ENCODE peak calls at places on chromosome 7, in six cellular contexts. One of them, this sample, is unnamed. For H3K36me3, the result is how much of the 10 kb centered on the place peaks cover.

GRCh38 chr7:100166966-100167911 is 1.2 kb downstream of the GAL3ST4 start:
- DNase-seq in suprapubic skin: no peak
- DNase-seq in CD8-positive, alpha-beta memory T cell: no peak
- DNase-seq in CD8-positive, alpha-beta T cell: no peak
- DNase-seq in mesendoderm: peak
- DNase-seq in aorta: peak
- DNase-seq in this sample: no peak

GRCh38 chr7:70271617-70272081 is 673.4 kb downstream of the AUTS2 start:
- DNase-seq in suprapubic skin: no peak
- DNase-seq in CD8-positive, alpha-beta memory T cell: no peak
- DNase-seq in CD8-positive, alpha-beta T cell: no peak
- DNase-seq in mesendoderm: no peak
- DNase-seq in aorta: no peak
- DNase-seq in this sample: no peak

GRCh38 chr7:133364959-133365680 is 112.2 kb downstream of the EXOC4 start:
- DNase-seq in suprapubic skin: no peak
- DNase-seq in CD8-positive, alpha-beta memory T cell: no peak
- DNase-seq in CD8-positive, alpha-beta T cell: no peak
- DNase-seq in mesendoderm: no peak
- DNase-seq in aorta: no peak
- DNase-seq in this sample: no peak

GRCh38 chr7:142441074-142441403 is 183.2 kb upstream of the PRSS58 start:
- DNase-seq in suprapubic skin: no peak
- DNase-seq in CD8-positive, alpha-beta memory T cell: no peak
- DNase-seq in CD8-positive, alpha-beta T cell: no peak
- DNase-seq in mesendoderm: peak
- DNase-seq in aorta: no peak
- DNase-seq in this sample: no peak

GRCh38 chr7:113087278-113087998 is 811 bp upstream of the GPR85 start:
- DNase-seq in suprapubic skin: no peak
- DNase-seq in CD8-positive, alpha-beta memory T cell: no peak
- DNase-seq in CD8-positive, alpha-beta T cell: no peak
- DNase-seq in mesendoderm: peak
- DNase-seq in aorta: no peak
- DNase-seq in this sample: no peak

GRCh38 chr7:99375070-99375807 is 709 bp downstream of the ARPC1B start:
- DNase-seq in suprapubic skin: peak
- DNase-seq in CD8-positive, alpha-beta memory T cell: peak
- DNase-seq in CD8-positive, alpha-beta T cell: peak
- DNase-seq in mesendoderm: peak
- DNase-seq in aorta: peak
- DNase-seq in this sample: no peak

GRCh38 chr7:111835066-111835465 is 272.8 kb upstream of the IMMP2L start:
- DNase-seq in suprapubic skin: no peak
- DNase-seq in CD8-positive, alpha-beta memory T cell: no peak
- DNase-seq in CD8-positive, alpha-beta T cell: no peak
- DNase-seq in mesendoderm: peak
- DNase-seq in aorta: no peak
- DNase-seq in this sample: no peak

GRCh38 chr7:99780588-99780987 is 3.4 kb downstream of the CYP3A4 start:
- DNase-seq in suprapubic skin: no peak
- DNase-seq in CD8-positive, alpha-beta memory T cell: no peak
- DNase-seq in CD8-positive, alpha-beta T cell: no peak
- DNase-seq in mesendoderm: no peak
- DNase-seq in aorta: no peak
- DNase-seq in this sample: no peak

GRCh38 chr7:142776206-142776844 is 5.6 kb downstream of the PRSS2 start:
- DNase-seq in suprapubic skin: no peak
- DNase-seq in CD8-positive, alpha-beta memory T cell: no peak
- DNase-seq in CD8-positive, alpha-beta T cell: no peak
- DNase-seq in mesendoderm: no peak
- DNase-seq in aorta: no peak
- DNase-seq in this sample: no peak

GRCh38 chr7:124432009-124432578 is 333.5 kb downstream of the GPR37 start:
- DNase-seq in suprapubic skin: no peak
- DNase-seq in CD8-positive, alpha-beta memory T cell: no peak
- DNase-seq in CD8-positive, alpha-beta T cell: no peak
- DNase-seq in mesendoderm: no peak
- DNase-seq in aorta: no peak
- DNase-seq in this sample: no peak

GRCh38 chr7:37285701-37286475 is 162.8 kb downstream of the ELMO1 start:
- DNase-seq in suprapubic skin: no peak
- DNase-seq in CD8-positive, alpha-beta memory T cell: no peak
- DNase-seq in CD8-positive, alpha-beta T cell: no peak
- DNase-seq in mesendoderm: peak
- DNase-seq in aorta: no peak
- DNase-seq in this sample: no peak

GRCh38 chr7:92763636-92764423 is 72.5 kb downstream of the CDK6 start:
- DNase-seq in suprapubic skin: no peak
- DNase-seq in CD8-positive, alpha-beta memory T cell: no peak
- DNase-seq in CD8-positive, alpha-beta T cell: no peak
- DNase-seq in mesendoderm: peak
- DNase-seq in aorta: no peak
- DNase-seq in this sample: peak

GRCh38 chr7:11831727-11832495 is at the start of gene THSD7A:
- DNase-seq in suprapubic skin: no peak
- DNase-seq in CD8-positive, alpha-beta memory T cell: no peak
- DNase-seq in CD8-positive, alpha-beta T cell: no peak
- DNase-seq in mesendoderm: peak
- DNase-seq in aorta: peak
- DNase-seq in this sample: no peak

GRCh38 chr7:80145780-80146422 is 11.3 kb downstream of the GNAI1 start:
- DNase-seq in suprapubic skin: no peak
- DNase-seq in CD8-positive, alpha-beta memory T cell: no peak
- DNase-seq in CD8-positive, alpha-beta T cell: no peak
- DNase-seq in mesendoderm: peak
- DNase-seq in aorta: no peak
- DNase-seq in this sample: no peak

GRCh38 chr7:82567841-82568240 is 124.3 kb upstream of the CACNA2D1 start:
- DNase-seq in suprapubic skin: no peak
- DNase-seq in CD8-positive, alpha-beta memory T cell: no peak
- DNase-seq in CD8-positive, alpha-beta T cell: no peak
- DNase-seq in mesendoderm: no peak
- DNase-seq in aorta: no peak
- DNase-seq in this sample: no peak

DNA sequence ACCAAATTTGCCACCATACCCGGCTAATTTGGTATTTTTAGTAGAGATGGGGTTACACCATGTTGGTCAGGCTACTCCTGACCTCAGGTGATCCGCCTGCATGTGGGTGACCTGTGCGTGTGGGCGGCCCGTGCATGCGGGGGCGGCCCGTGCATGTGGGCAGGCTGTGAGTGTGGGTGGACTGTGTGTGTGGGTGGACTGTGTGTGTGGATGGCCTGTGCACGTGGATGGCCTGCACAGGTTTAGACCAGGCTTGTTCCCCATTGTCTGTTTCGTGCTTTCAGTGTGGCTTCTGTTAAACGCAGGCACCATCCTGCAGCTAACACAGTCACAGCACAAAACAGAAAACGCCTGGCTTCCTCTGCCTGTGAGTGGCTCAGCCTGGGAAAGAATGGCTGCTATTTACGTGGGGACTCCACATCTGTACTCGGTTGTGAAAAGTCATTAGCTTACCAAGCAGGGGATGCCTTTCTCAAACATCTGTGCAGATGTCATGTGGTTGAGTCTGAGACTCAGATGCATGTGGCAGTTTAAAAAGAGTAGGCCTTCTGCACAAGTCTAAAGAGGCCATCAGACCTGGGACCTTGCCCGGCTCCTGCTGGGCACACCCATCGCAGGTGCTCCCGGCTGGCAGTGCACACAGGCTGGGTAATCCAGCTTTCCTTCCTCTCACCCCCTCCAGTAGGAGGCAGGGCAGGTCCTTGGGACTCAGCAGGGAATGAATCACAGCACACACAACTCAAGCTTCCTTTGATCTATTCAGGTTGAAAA is 91.6 kb downstream of the COBL start:
- DNase-seq in suprapubic skin: no peak
- DNase-seq in CD8-positive, alpha-beta memory T cell: no peak
- DNase-seq in CD8-positive, alpha-beta T cell: no peak
- DNase-seq in mesendoderm: peak
- DNase-seq in aorta: no peak
- DNase-seq in this sample: no peak
- H3K27ac ChIP-seq in suprapubic skin: peak
- H3K27ac ChIP-seq in CD8-positive, alpha-beta memory T cell: no peak
- H3K27ac ChIP-seq in CD8-positive, alpha-beta T cell: no peak
- H3K27ac ChIP-seq in mesendoderm: no peak
- H3K27ac ChIP-seq in aorta: no peak
- H3K27ac ChIP-seq in this sample: no peak

GRCh38 chr7:2775376-2775775 is 68.7 kb downstream of the GNA12 start:
- DNase-seq in suprapubic skin: no peak
- DNase-seq in CD8-positive, alpha-beta memory T cell: no peak
- DNase-seq in CD8-positive, alpha-beta T cell: no peak
- DNase-seq in mesendoderm: no peak
- DNase-seq in aorta: no peak
- DNase-seq in this sample: no peak
- H3K36me3 ChIP-seq in suprapubic skin: under half
- H3K36me3 ChIP-seq in CD8-positive, alpha-beta memory T cell: under half
- H3K36me3 ChIP-seq in CD8-positive, alpha-beta T cell: under half
- H3K36me3 ChIP-seq in mesendoderm: under half
- H3K36me3 ChIP-seq in aorta: under half
- H3K36me3 ChIP-seq in this sample: under half

GRCh38 chr7:17044868-17045267 is 163.1 kb upstream of the AGR3 start:
- DNase-seq in suprapubic skin: no peak
- DNase-seq in CD8-positive, alpha-beta memory T cell: no peak
- DNase-seq in CD8-positive, alpha-beta T cell: no peak
- DNase-seq in mesendoderm: no peak
- DNase-seq in aorta: no peak
- DNase-seq in this sample: no peak

GRCh38 chr7:17041324-17041723 is 159.5 kb upstream of the AGR3 start:
- DNase-seq in suprapubic skin: no peak
- DNase-seq in CD8-positive, alpha-beta memory T cell: no peak
- DNase-seq in CD8-positive, alpha-beta T cell: no peak
- DNase-seq in mesendoderm: peak
- DNase-seq in aorta: no peak
- DNase-seq in this sample: no peak

GRCh38 chr7:17042211-17042610 is 160.4 kb upstream of the AGR3 start:
- DNase-seq in suprapubic skin: no peak
- DNase-seq in CD8-positive, alpha-beta memory T cell: no peak
- DNase-seq in CD8-positive, alpha-beta T cell: no peak
- DNase-seq in mesendoderm: no peak
- DNase-seq in aorta: no peak
- DNase-seq in this sample: no peak

GRCh38 chr7:17044396-17044795 is 162.6 kb upstream of the AGR3 start:
- DNase-seq in suprapubic skin: no peak
- DNase-seq in CD8-positive, alpha-beta memory T cell: no peak
- DNase-seq in CD8-positive, alpha-beta T cell: no peak
- DNase-seq in mesendoderm: peak
- DNase-seq in aorta: no peak
- DNase-seq in this sample: no peak

DNA sequence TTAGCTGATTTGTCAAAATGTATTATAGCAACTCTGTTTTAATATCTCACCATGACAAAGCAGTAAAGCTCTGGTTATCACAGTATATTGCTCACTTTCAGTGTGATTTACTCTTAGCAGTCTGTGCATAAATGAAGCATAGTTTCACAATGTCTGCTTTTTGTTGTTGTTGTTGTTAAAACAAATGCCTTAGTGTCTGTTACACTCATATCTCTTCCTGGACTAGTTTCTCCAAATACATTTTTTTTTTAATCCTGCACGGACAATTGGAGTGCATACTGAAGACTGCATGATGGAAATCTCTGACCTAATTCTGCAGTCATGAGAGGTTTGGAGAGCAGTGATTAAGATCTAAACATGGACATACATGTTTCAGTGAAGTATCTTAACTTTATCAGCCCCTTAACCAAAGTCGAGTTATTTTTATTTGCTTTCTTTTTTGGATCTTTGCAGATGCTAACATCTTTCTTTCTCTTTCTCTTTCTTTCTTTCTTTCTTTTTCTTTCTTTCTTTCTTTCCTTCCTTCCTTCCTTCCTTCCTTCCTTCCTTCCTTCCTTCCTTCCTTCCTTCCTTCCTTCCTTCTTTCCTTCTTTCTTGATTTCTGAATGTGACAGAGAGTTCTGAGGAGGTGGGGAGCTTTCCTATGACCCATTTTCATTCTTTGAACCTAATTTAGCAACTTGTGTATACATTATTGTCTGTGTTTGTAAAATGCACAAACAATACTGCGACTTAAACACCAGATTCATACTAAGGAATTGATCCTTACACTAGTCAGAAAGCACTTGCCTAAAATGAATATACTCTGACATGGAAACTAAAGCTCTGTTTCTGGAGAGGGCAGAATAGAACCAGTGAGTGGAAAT is 161.5 kb upstream of the AGR3 start:
- DNase-seq in suprapubic skin: no peak
- DNase-seq in CD8-positive, alpha-beta memory T cell: no peak
- DNase-seq in CD8-positive, alpha-beta T cell: no peak
- DNase-seq in mesendoderm: no peak
- DNase-seq in aorta: no peak
- DNase-seq in this sample: no peak
- H3K27ac ChIP-seq in suprapubic skin: no peak
- H3K27ac ChIP-seq in CD8-positive, alpha-beta memory T cell: no peak
- H3K27ac ChIP-seq in CD8-positive, alpha-beta T cell: no peak
- H3K27ac ChIP-seq in mesendoderm: no peak
- H3K27ac ChIP-seq in aorta: no peak
- H3K27ac ChIP-seq in this sample: peak

GRCh38 chr7:132161976-132162375 is 414.3 kb downstream of the PLXNA4 start:
- DNase-seq in suprapubic skin: no peak
- DNase-seq in CD8-positive, alpha-beta memory T cell: no peak
- DNase-seq in CD8-positive, alpha-beta T cell: no peak
- DNase-seq in mesendoderm: no peak
- DNase-seq in aorta: no peak
- DNase-seq in this sample: no peak

GRCh38 chr7:132162745-132163144 is 413.5 kb downstream of the PLXNA4 start:
- DNase-seq in suprapubic skin: no peak
- DNase-seq in CD8-positive, alpha-beta memory T cell: no peak
- DNase-seq in CD8-positive, alpha-beta T cell: no peak
- DNase-seq in mesendoderm: peak
- DNase-seq in aorta: no peak
- DNase-seq in this sample: no peak

GRCh38 chr7:132158841-132159240 is 417.4 kb downstream of the PLXNA4 start:
- DNase-seq in suprapubic skin: no peak
- DNase-seq in CD8-positive, alpha-beta memory T cell: no peak
- DNase-seq in CD8-positive, alpha-beta T cell: no peak
- DNase-seq in mesendoderm: no peak
- DNase-seq in aorta: no peak
- DNase-seq in this sample: no peak

GRCh38 chr7:132160525-132161230 is 415.6 kb downstream of the PLXNA4 start:
- DNase-seq in suprapubic skin: no peak
- DNase-seq in CD8-positive, alpha-beta memory T cell: no peak
- DNase-seq in CD8-positive, alpha-beta T cell: no peak
- DNase-seq in mesendoderm: no peak
- DNase-seq in aorta: no peak
- DNase-seq in this sample: no peak

DNA sequence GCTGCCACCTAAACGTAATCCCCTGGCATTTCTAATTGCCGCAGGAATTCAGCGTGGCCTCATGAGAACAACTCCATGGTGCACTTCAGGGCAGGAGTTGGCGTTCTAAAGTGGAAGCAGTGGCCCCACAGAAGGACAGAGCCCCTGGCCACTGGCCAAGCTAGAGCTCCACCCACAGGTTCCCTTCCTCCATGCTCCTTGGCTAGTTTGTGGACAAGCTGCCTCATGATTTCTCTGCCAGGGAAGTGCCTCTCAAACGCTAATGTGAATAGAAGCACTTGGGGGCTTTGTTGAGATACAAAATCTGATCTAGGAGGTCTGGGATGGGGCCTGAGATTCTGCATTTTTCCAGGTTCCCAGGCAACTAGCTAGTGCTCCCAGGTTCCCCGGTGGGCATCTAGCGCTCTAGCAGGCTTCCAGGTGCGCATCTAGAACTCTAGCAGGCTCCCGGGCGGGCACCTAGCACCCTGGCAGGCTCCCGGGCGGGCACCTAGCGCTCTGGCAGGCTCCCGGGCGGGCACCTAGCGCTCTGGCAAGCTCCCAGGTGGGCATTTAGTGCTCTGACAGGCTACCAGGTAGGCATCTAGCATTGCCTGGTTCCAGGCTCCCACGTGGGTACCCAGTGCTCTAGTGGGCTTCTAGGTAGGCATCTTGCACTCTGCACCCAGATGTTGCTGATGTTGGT is 414.9 kb downstream of the PLXNA4 start:
- DNase-seq in suprapubic skin: no peak
- DNase-seq in CD8-positive, alpha-beta memory T cell: no peak
- DNase-seq in CD8-positive, alpha-beta T cell: no peak
- DNase-seq in mesendoderm: no peak
- DNase-seq in aorta: peak
- DNase-seq in this sample: no peak
- H3K36me3 ChIP-seq in suprapubic skin: under half
- H3K36me3 ChIP-seq in CD8-positive, alpha-beta memory T cell: under half
- H3K36me3 ChIP-seq in CD8-positive, alpha-beta T cell: under half
- H3K36me3 ChIP-seq in mesendoderm: under half
- H3K36me3 ChIP-seq in aorta: under half
- H3K36me3 ChIP-seq in this sample: under half